ENCODE peak calls at places on chromosomes 1 and 21, in ten cellular contexts. Q is suprapubic skin; I is NCI-H1436 treated with DMSO at 0.1 percent for 48 hours; N is omental fat pad; V is activated CD8-positive, alpha-beta memory T cell treated with anti-CD3 and anti-CD28 coated beads, Interleukin-2, amount 10 ng/mL, durations not matched to agents 7 days and 5 days; W is NCI-H2081; J is lower lobe of right lung; R is HT1080; T is brain microvascular endothelial cell; L is retinal pigment epithelial cell. D is an unnamed sample.

GRCh38 chr1:5226390-5226704 is 571.9 kb downstream of the AJAP1 start:
- DNase-seq in V (no peak), I (no peak), L (no peak), W (no peak), Q (no peak), R (no peak), T (no peak), J (no peak), N (no peak), D (no peak)

GRCh38 chr1:203264052-203264501 is 34.6 kb upstream of the CHIT1 start:
- DNase-seq in J (no peak), T (no peak), I (no peak), Q (no peak), N (no peak), L (no peak), W (no peak), V (no peak), R (no peak), D (no peak)

GRCh38 chr1:109914587-109915240 is 4.1 kb downstream of the CSF1 start:
- DNase-seq in R (no peak), J (no peak), Q (peak; percentile 88), N (no peak), T (no peak), W (no peak), V (no peak), L (no peak), I (no peak), D (no peak)

GRCh38 chr21:25220169-25220568 is 387.1 kb downstream of the MRPL39 start:
- DNase-seq in J (no peak), T (no peak), N (no peak), V (no peak), Q (no peak), I (no peak), L (no peak), W (no peak), R (no peak), D (no peak)

GRCh38 chr1:29903767-29904166 is 667.4 kb downstream of the PTPRU start:
- DNase-seq in N (no peak), L (no peak), Q (no peak), W (no peak), T (no peak), I (no peak), J (no peak), R (no peak), V (no peak), D (no peak)

GRCh38 chr1:5716126-5716525 is 276.1 kb downstream of the NPHP4 start:
- DNase-seq in R (no peak), W (no peak), N (no peak), I (no peak), Q (no peak), T (no peak), L (no peak), J (peak; percentile 12), V (no peak), D (no peak)

GRCh38 chr1:211420845-211421454 is 71.0 kb downstream of the RD3 start:
- DNase-seq in N (no peak), I (no peak), L (no peak), R (no peak), Q (no peak), V (no peak), W (no peak), J (no peak), T (no peak), D (no peak)

GRCh38 chr1:15540201-15540600 is 13.6 kb downstream of the DNAJC16 start:
- DNase-seq in L (no peak), T (peak; percentile 44), R (no peak), I (no peak), V (no peak), N (no peak), Q (no peak), W (no peak), J (no peak), D (no peak)

GRCh38 chr1:9369964-9370788 is 77.5 kb downstream of the SPSB1 start:
- DNase-seq in L (no peak), I (no peak), W (no peak), R (no peak), T (no peak), J (no peak), V (no peak), N (no peak), Q (no peak), D (no peak)

GRCh38 chr1:201348211-201348566 is 29.3 kb downstream of the TNNT2 start:
- DNase-seq in Q (peak; percentile 59), N (no peak), V (peak; percentile 47), R (peak; percentile 52), L (no peak), W (peak; percentile 31), I (no peak), J (peak; percentile 45), T (peak; percentile 45), D (peak; percentile 37)

GRCh38 chr1:147890177-147890790 is 12.3 kb upstream of the GJA8 start:
- DNase-seq in L (peak; percentile 27), J (peak; percentile 78), Q (no peak), W (peak; percentile 49), N (peak; percentile 30), I (no peak), T (peak; percentile 60), V (peak; percentile 73), R (peak; percentile 52), D (peak; percentile 66)

GRCh38 chr21:46421191-46421750 is 37.4 kb upstream of the DIP2A start:
- DNase-seq in T (no peak), N (no peak), W (no peak), J (peak; percentile 33), Q (no peak), I (no peak), V (no peak), L (no peak), R (no peak), D (no peak)

GRCh38 chr1:116076831-116077230 is 34.4 kb upstream of the MAB21L3 start:
- DNase-seq in W (no peak), I (no peak), V (no peak), R (no peak), L (no peak), N (no peak), Q (no peak), T (no peak), J (no peak), D (no peak)

GRCh38 chr1:225896937-225897549 is 8.1 kb upstream of the LEFTY1 start:
- DNase-seq in I (no peak), J (no peak), T (no peak), L (no peak), W (no peak), V (peak; percentile 89), N (no peak), Q (no peak), R (peak; percentile 55), D (peak; percentile 89)

GRCh38 chr1:225866061-225866844 is 15.9 kb downstream of the TMEM63A start:
- DNase-seq in I (no peak), T (peak; percentile 76), R (peak; percentile 96), V (peak; percentile 77), L (no peak), N (no peak), W (no peak), Q (no peak), J (no peak), D (peak; percentile 78)

GRCh38 chr21:42521805-42522204 is 8.2 kb downstream of the SLC37A1 start:
- DNase-seq in J (no peak), W (no peak), Q (no peak), R (no peak), I (no peak), T (no peak), N (no peak), V (no peak), L (no peak), D (no peak)

GRCh38 chr1:99004270-99005141 is at the start of gene PLPPR5:
- DNase-seq in I (no peak), J (no peak), T (peak; percentile 7), R (no peak), V (no peak), N (no peak), W (no peak), Q (no peak), L (no peak), D (peak; percentile 8)

GRCh38 chr1:27011976-27012563 is 580 bp downstream of the TENT5B start:
- DNase-seq in I (no peak), T (no peak), R (no peak), N (no peak), J (no peak), W (no peak), Q (no peak), L (no peak), V (no peak), D (no peak)